ENCODE peak calls at places on chromosome 1, in five cellular contexts. Z is A549, W is breast epithelium, C is stomach, U is heart left ventricle. H is an unnamed sample.

GRCh38 chr1:27504588-27505419 is 14.8 kb upstream of the WASF2 start:
- DNase-seq in Z (no peak), W (peak; percentile 87), C (peak; percentile 49), U (peak; percentile 91), H (peak; percentile 55)

GRCh38 chr1:171800850-171801249 is 19.4 kb downstream of the METTL13 start:
- DNase-seq in Z (no peak), W (no peak), C (no peak), U (no peak), H (no peak)

GRCh38 chr1:230308039-230308438 is 118.1 kb downstream of the PGBD5 start:
- DNase-seq in Z (peak; percentile 75), W (peak; percentile 85), C (peak; percentile 93), U (peak; percentile 86), H (no peak)

GRCh38 chr1:85230305-85230977 is 29.0 kb downstream of the C1orf52 start:
- DNase-seq in Z (no peak), W (no peak), C (no peak), U (no peak), H (no peak)

GRCh38 chr1:201598396-201598795 is 59.5 kb downstream of the NAV1 start:
- DNase-seq in Z (no peak), W (no peak), C (no peak), U (no peak), H (no peak)

GRCh38 chr1:19315378-19316206 is 3.5 kb downstream of the SLC66A1 start:
- DNase-seq in Z (no peak), W (no peak), C (no peak), U (peak; percentile 49), H (peak; percentile 51)

GRCh38 chr1:41783189-41783639 is 135.5 kb downstream of the HIVEP3 start:
- DNase-seq in Z (peak; percentile 36), W (no peak), C (no peak), U (no peak), H (no peak)

GRCh38 chr1:58893257-58893869 is 109.5 kb upstream of the JUN start:
- DNase-seq in Z (no peak), W (no peak), C (peak; percentile 91), U (no peak), H (no peak)

GRCh38 chr1:175864183-175864582 is 120.8 kb upstream of the TNR start:
- DNase-seq in Z (no peak), W (no peak), C (no peak), U (no peak), H (no peak)

GRCh38 chr1:106568161-106568560 is 488.3 kb upstream of the PRMT6 start:
- DNase-seq in Z (no peak), W (no peak), C (no peak), U (no peak), H (no peak)

GRCh38 chr1:107840746-107841145 is 124.2 kb downstream of the VAV3 start:
- DNase-seq in Z (no peak), W (no peak), C (no peak), U (no peak), H (no peak)

GRCh38 chr1:224542783-224543440 is 73.2 kb upstream of the CNIH3 start:
- DNase-seq in Z (no peak), W (no peak), C (no peak), U (no peak), H (no peak)

GRCh38 chr1:243580072-243580471 is 270.0 kb downstream of the AKT3 start:
- DNase-seq in Z (no peak), W (no peak), C (no peak), U (no peak), H (no peak)

GRCh38 chr1:207868252-207868768 is 42.6 kb downstream of the CD34 start:
- DNase-seq in Z (no peak), W (peak; percentile 71), C (peak; percentile 78), U (peak; percentile 63), H (peak; percentile 61)

GRCh38 chr1:195898924-195899323 is 709.3 kb downstream of the KCNT2 start:
- DNase-seq in Z (no peak), W (no peak), C (no peak), U (no peak), H (no peak)

GRCh38 chr1:116573388-116574100 is 2.7 kb upstream of the CD58 start:
- DNase-seq in Z (no peak), W (no peak), C (no peak), U (no peak), H (no peak)

GRCh38 chr1:47491341-47491753 is 53.5 kb downstream of the FOXD2 start:
- DNase-seq in Z (no peak), W (no peak), C (no peak), U (no peak), H (no peak)

GRCh38 chr1:58290685-58291372 is 255.7 kb downstream of the OMA1 start:
- DNase-seq in Z (no peak), W (no peak), C (no peak), U (no peak), H (no peak)

GRCh38 chr1:78440381-78440793 is 50.4 kb upstream of the PTGFR start:
- DNase-seq in Z (no peak), W (no peak), C (no peak), U (no peak), H (no peak)

GRCh38 chr1:164498792-164499191 is 60.2 kb upstream of the PBX1 start:
- DNase-seq in Z (no peak), W (no peak), C (no peak), U (no peak), H (no peak)

GRCh38 chr1:217462159-217462558 is 168.7 kb downstream of the GPATCH2 start:
- DNase-seq in Z (no peak), W (no peak), C (no peak), U (no peak), H (no peak)

DNA sequence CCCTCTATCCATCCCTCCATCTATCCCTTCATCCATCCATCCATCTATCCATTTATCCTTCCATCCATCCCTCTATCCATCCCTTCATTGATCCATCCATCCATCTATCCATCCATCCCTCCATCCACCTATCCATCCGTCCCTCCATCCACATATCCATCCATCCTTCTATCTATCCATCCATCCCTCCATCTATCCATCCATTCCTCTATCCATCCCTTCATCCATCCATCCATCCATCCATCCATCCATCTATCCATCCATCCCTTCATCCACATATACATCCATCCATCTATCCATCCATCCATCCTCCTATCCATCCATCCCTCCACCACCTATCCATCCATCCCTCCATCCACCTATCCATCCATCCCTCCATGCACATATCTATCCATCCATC is 23.6 kb downstream of the MATN1 start:
- DNase-seq in Z (no peak), W (no peak), C (no peak), U (no peak), H (no peak)
- H3K4me1 ChIP-seq in Z (peaks cover 8% of the 10 kb centered on the region), W (no peaks in the 10 kb centered on the region), C (peaks cover under 1% of the 10 kb centered on the region), U (peaks cover 16% of the 10 kb centered on the region), H (no peaks in the 10 kb centered on the region)

DNA sequence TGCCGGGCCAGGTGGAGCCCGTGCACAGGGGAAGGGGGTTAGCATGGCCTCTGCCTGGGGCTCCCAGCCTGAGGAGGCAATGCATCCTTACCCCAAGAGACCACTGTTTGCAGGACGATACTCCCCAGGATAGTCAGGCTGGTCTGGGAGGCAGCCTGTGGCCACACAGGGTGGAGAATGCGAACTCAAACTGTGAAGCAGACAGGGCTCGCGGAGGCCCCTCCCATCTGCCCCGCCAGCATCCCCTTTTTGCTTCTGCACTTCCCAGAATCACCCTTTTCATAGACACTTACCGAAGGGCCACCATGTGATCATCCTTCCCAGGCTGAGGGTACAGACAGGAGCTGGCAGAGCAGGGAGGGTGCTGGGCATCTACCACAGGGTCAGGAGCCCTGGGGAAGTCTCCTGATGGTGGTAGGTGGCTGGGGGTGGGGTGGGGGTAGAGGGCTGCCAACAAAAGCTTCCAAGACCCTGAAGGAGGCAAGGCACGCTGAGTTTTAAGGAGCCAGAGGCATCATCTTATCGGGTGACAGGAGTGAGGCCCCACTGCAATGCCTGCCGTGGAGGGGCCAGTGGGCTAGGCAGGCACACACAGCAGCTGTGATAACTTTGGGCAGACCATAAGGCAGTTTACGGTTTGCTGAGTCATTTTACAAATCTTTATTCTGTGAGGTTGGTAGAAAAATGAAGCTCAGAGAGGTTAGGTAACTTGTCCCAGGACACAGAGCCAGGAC is 31.3 kb upstream of the BTG2 start:
- DNase-seq in Z (no peak), W (no peak), C (peak; percentile 54), U (no peak), H (peak; percentile 66)
- TF ChIP-seq POLR2A in Z (no peak), W (no peak), C (no peak), U (no peak), H (peak; percentile 30)

GRCh38 chr1:168235937-168236336 is 10.1 kb downstream of the SFT2D2 start:
- DNase-seq in Z (no peak), W (no peak), C (no peak), U (no peak), H (no peak)

GRCh38 chr1:168234846-168235547 is 9.2 kb downstream of the SFT2D2 start:
- DNase-seq in Z (peak; percentile 84), W (no peak), C (no peak), U (no peak), H (no peak)

GRCh38 chr1:168236836-168237611 is 11.2 kb downstream of the SFT2D2 start:
- DNase-seq in Z (no peak), W (no peak), C (no peak), U (no peak), H (no peak)

GRCh38 chr1:168230709-168231108 is 4.9 kb downstream of the SFT2D2 start:
- DNase-seq in Z (peak; percentile 30), W (no peak), C (no peak), U (no peak), H (no peak)

DNA sequence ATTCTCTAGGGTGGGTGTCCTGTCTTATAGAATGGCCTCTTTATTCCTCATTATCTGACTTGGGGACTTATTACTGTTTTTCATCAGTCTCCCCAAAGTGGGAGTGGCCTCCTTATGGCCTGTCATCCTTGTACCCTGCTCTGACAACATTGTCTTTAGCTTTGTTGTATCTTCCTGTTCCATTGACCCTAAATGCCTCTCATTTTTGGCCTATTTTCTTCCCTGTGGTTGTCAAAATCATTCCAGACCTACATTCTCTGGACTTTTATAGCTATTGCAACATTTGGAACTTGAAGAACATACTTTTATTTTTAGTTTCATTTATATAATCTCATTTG is 9.7 kb downstream of the SFT2D2 start:
- DNase-seq in Z (no peak), W (no peak), C (no peak), U (no peak), H (no peak)
- TF ChIP-seq CTCF in Z (no peak), W (no peak), C (no peak), U (no peak), H (no peak)

GRCh38 chr1:9989773-9990172 is 7.3 kb upstream of the RBP7 start:
- DNase-seq in Z (no peak), W (no peak), C (no peak), U (no peak), H (no peak)

GRCh38 chr1:9993571-9994075 is 3.4 kb upstream of the RBP7 start:
- DNase-seq in Z (no peak), W (no peak), C (no peak), U (no peak), H (no peak)

GRCh38 chr1:9996624-9997582 is at the start of gene RBP7:
- DNase-seq in Z (peak; percentile 27), W (no peak), C (peak; percentile 26), U (peak; percentile 73), H (peak; percentile 58)

GRCh38 chr1:9990944-9991343 is 6.1 kb upstream of the RBP7 start:
- DNase-seq in Z (no peak), W (no peak), C (no peak), U (no peak), H (no peak)

DNA sequence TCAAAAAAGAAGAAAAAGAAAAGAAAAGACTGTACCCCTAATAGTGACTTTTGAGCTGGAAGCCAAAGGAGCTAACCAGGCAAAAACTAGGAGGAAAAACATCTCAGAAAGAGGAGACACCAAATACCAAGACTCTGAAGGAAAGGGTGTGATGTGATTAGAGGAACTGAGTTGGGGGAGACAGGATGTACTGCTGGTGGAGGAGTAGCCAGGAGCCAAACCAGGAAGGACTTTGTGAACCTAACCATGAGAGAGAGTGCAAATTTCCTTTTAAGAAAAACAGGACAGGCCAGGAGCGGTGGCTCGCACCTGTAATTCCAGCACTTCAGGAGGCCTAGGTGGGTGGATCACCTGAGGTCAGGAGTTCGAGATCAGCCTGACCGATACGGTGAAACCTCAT is 4.1 kb upstream of the RBP7 start:
- DNase-seq in Z (no peak), W (no peak), C (no peak), U (no peak), H (no peak)
- H3K4me1 ChIP-seq in Z (no peaks in the 10 kb centered on the region), W (no peaks in the 10 kb centered on the region), C (peaks cover 14% of the 10 kb centered on the region), U (peaks cover 30% of the 10 kb centered on the region), H (no peaks in the 10 kb centered on the region)

H was measured in right lobe of liver.